ENCODE peak calls at places on chromosomes 5 and 9, in six cellular contexts. One of them, this sample, is unnamed.

GRCh38 chr5:134555889-134556311 is 30.4 kb downstream of the JADE2 start:
- DNase-seq in neural progenitor cell: peak; percentile 68
- DNase-seq in HepG2: peak; percentile 9
- DNase-seq in left ventricle myocardium inferior: peak; percentile 42
- DNase-seq in tibial nerve: no peak
- DNase-seq in heart left ventricle: peak; percentile 52
- DNase-seq in this sample: no peak

GRCh38 chr5:1253456-1254105 is 28.4 kb downstream of the SLC6A18 start:
- DNase-seq in neural progenitor cell: no peak
- DNase-seq in HepG2: no peak
- DNase-seq in left ventricle myocardium inferior: no peak
- DNase-seq in tibial nerve: no peak
- DNase-seq in heart left ventricle: no peak
- DNase-seq in this sample: no peak

GRCh38 chr5:14447958-14448881 is 133.4 kb upstream of the OTULINL start:
- DNase-seq in neural progenitor cell: no peak
- DNase-seq in HepG2: no peak
- DNase-seq in left ventricle myocardium inferior: peak; percentile 29
- DNase-seq in tibial nerve: no peak
- DNase-seq in heart left ventricle: peak; percentile 54
- DNase-seq in this sample: no peak

GRCh38 chr9:128004011-128004604 is 23.3 kb upstream of the EEIG1 start:
- DNase-seq in neural progenitor cell: no peak
- DNase-seq in HepG2: no peak
- DNase-seq in left ventricle myocardium inferior: no peak
- DNase-seq in tibial nerve: no peak
- DNase-seq in heart left ventricle: no peak
- DNase-seq in this sample: no peak

GRCh38 chr5:40507095-40507494 is 172.6 kb upstream of the PTGER4 start:
- DNase-seq in neural progenitor cell: no peak
- DNase-seq in HepG2: no peak
- DNase-seq in left ventricle myocardium inferior: no peak
- DNase-seq in tibial nerve: no peak
- DNase-seq in heart left ventricle: no peak
- DNase-seq in this sample: no peak

GRCh38 chr5:80139573-80139972 is 104.4 kb downstream of the THBS4 start:
- DNase-seq in neural progenitor cell: no peak
- DNase-seq in HepG2: no peak
- DNase-seq in left ventricle myocardium inferior: no peak
- DNase-seq in tibial nerve: no peak
- DNase-seq in heart left ventricle: no peak
- DNase-seq in this sample: no peak

GRCh38 chr9:3477236-3477834 is 48.5 kb downstream of the RFX3 start:
- DNase-seq in neural progenitor cell: no peak
- DNase-seq in HepG2: no peak
- DNase-seq in left ventricle myocardium inferior: no peak
- DNase-seq in tibial nerve: no peak
- DNase-seq in heart left ventricle: no peak
- DNase-seq in this sample: no peak

GRCh38 chr9:84791608-84792007 is 122.1 kb downstream of the NTRK2 start:
- DNase-seq in neural progenitor cell: no peak
- DNase-seq in HepG2: no peak
- DNase-seq in left ventricle myocardium inferior: no peak
- DNase-seq in tibial nerve: no peak
- DNase-seq in heart left ventricle: no peak
- DNase-seq in this sample: no peak

GRCh38 chr5:134527156-134527960 is 1.9 kb downstream of the JADE2 start:
- DNase-seq in neural progenitor cell: peak; percentile 96
- DNase-seq in HepG2: peak; percentile 66
- DNase-seq in left ventricle myocardium inferior: peak; percentile 88
- DNase-seq in tibial nerve: peak; percentile 74
- DNase-seq in heart left ventricle: peak; percentile 90
- DNase-seq in this sample: peak; percentile 78

GRCh38 chr5:115625579-115626443 is at the start of gene TMED7:
- DNase-seq in neural progenitor cell: peak; percentile 96
- DNase-seq in HepG2: peak; percentile 95
- DNase-seq in left ventricle myocardium inferior: peak; percentile 100
- DNase-seq in tibial nerve: peak; percentile 100
- DNase-seq in heart left ventricle: peak; percentile 100
- DNase-seq in this sample: peak; percentile 99

GRCh38 chr5:759781-760362 is 24.7 kb downstream of the ZDHHC11B start:
- DNase-seq in neural progenitor cell: no peak
- DNase-seq in HepG2: no peak
- DNase-seq in left ventricle myocardium inferior: peak; percentile 15
- DNase-seq in tibial nerve: no peak
- DNase-seq in heart left ventricle: peak; percentile 45
- DNase-seq in this sample: peak; percentile 6

GRCh38 chr5:144333336-144333920 is 162.8 kb downstream of the KCTD16 start:
- DNase-seq in neural progenitor cell: no peak
- DNase-seq in HepG2: no peak
- DNase-seq in left ventricle myocardium inferior: no peak
- DNase-seq in tibial nerve: no peak
- DNase-seq in heart left ventricle: no peak
- DNase-seq in this sample: no peak

GRCh38 chr5:169343761-169344160 is 42.8 kb upstream of the SLIT3 start:
- DNase-seq in neural progenitor cell: no peak
- DNase-seq in HepG2: no peak
- DNase-seq in left ventricle myocardium inferior: no peak
- DNase-seq in tibial nerve: no peak
- DNase-seq in heart left ventricle: no peak
- DNase-seq in this sample: no peak

GRCh38 chr5:173238312-173239232 is 3.6 kb upstream of the NKX2-5 start:
- DNase-seq in neural progenitor cell: peak; percentile 74
- DNase-seq in HepG2: no peak
- DNase-seq in left ventricle myocardium inferior: no peak
- DNase-seq in tibial nerve: no peak
- DNase-seq in heart left ventricle: peak; percentile 29
- DNase-seq in this sample: no peak

DNA sequence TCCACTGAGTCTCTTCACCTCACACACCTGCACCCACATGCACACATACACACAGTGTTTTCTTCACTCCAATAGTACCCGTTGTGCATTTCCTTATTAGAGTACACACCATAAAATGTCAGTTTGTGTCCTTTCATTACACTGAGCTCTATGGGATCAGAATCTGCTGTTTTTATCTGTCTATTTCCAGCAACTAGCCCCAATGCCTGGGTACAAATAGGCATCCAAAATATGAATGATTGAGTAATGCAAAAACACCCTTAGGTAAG is 27.1 kb downstream of the PPP3R2 start:
- DNase-seq in neural progenitor cell: no peak
- DNase-seq in HepG2: no peak
- DNase-seq in left ventricle myocardium inferior: no peak
- DNase-seq in tibial nerve: no peak
- DNase-seq in heart left ventricle: no peak
- DNase-seq in this sample: no peak
- TF ChIP-seq CTCF in neural progenitor cell: no peak
- TF ChIP-seq CTCF in HepG2: no peak
- TF ChIP-seq CTCF in left ventricle myocardium inferior: no peak
- TF ChIP-seq CTCF in tibial nerve: no peak
- TF ChIP-seq CTCF in heart left ventricle: no peak
- TF ChIP-seq CTCF in this sample: peak; percentile 1

DNA sequence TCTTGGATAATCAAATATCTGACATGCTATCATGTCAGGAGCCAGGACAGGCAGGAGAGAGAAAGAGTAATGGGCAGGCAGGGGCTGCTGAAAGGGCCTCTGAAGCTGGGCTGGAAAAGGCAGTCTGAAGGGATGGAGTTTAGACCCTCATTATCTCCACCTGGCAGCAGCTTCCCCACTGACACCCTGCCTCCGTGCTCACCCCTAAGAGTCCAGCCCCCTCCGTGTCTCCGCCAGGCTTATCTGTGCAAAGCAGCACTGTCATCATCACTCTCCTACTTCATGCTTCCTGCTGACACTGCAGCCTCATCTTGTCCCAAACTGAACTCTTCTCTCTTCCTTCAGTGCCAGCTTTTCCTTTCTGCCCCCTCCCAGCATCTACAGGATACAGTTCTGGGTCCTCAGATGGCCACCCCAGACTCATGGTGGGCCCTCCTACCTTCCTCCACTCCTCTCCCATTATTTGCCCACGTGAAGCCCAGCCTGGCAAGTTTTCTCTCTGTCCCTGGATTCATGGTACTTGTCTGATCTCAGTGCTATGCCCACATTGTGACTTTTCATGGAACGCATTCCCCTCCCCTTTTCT is 70.9 kb upstream of the KLF9 start:
- DNase-seq in neural progenitor cell: no peak
- DNase-seq in HepG2: no peak
- DNase-seq in left ventricle myocardium inferior: peak; percentile 64
- DNase-seq in tibial nerve: no peak
- DNase-seq in heart left ventricle: peak; percentile 64
- DNase-seq in this sample: peak; percentile 42
- H3K36me3 ChIP-seq in neural progenitor cell: no peaks in the 10 kb centered on the region
- H3K36me3 ChIP-seq in HepG2: no peaks in the 10 kb centered on the region
- H3K36me3 ChIP-seq in left ventricle myocardium inferior: no peaks in the 10 kb centered on the region
- H3K36me3 ChIP-seq in tibial nerve: no peaks in the 10 kb centered on the region
- H3K36me3 ChIP-seq in heart left ventricle: no peaks in the 10 kb centered on the region
- H3K36me3 ChIP-seq in this sample: no peaks in the 10 kb centered on the region

GRCh38 chr9:438066-438465 is 223.4 kb downstream of the DOCK8 start:
- DNase-seq in neural progenitor cell: no peak
- DNase-seq in HepG2: no peak
- DNase-seq in left ventricle myocardium inferior: no peak
- DNase-seq in tibial nerve: no peak
- DNase-seq in heart left ventricle: no peak
- DNase-seq in this sample: no peak
- H3K27ac ChIP-seq in neural progenitor cell: no peak overlapping the region
- H3K27ac ChIP-seq in HepG2: no peak overlapping the region
- H3K27ac ChIP-seq in left ventricle myocardium inferior: peak overlapping the region; percentile 71
- H3K27ac ChIP-seq in tibial nerve: peak overlapping the region; percentile 73
- H3K27ac ChIP-seq in heart left ventricle: no peak overlapping the region
- H3K27ac ChIP-seq in this sample: no peak overlapping the region

GRCh38 chr9:134922932-134923240 is 5.2 kb upstream of the FCN1 start:
- DNase-seq in neural progenitor cell: no peak
- DNase-seq in HepG2: no peak
- DNase-seq in left ventricle myocardium inferior: no peak
- DNase-seq in tibial nerve: no peak
- DNase-seq in heart left ventricle: no peak
- DNase-seq in this sample: no peak

GRCh38 chr9:134925011-134925511 is 7.3 kb upstream of the FCN1 start:
- DNase-seq in neural progenitor cell: no peak
- DNase-seq in HepG2: no peak
- DNase-seq in left ventricle myocardium inferior: no peak
- DNase-seq in tibial nerve: no peak
- DNase-seq in heart left ventricle: no peak
- DNase-seq in this sample: no peak

GRCh38 chr9:134919316-134919715 is 1.6 kb upstream of the FCN1 start:
- DNase-seq in neural progenitor cell: no peak
- DNase-seq in HepG2: no peak
- DNase-seq in left ventricle myocardium inferior: no peak
- DNase-seq in tibial nerve: no peak
- DNase-seq in heart left ventricle: no peak
- DNase-seq in this sample: no peak

GRCh38 chr9:134922066-134922931 is 4.6 kb upstream of the FCN1 start:
- DNase-seq in neural progenitor cell: no peak
- DNase-seq in HepG2: no peak
- DNase-seq in left ventricle myocardium inferior: peak; percentile 51
- DNase-seq in tibial nerve: no peak
- DNase-seq in heart left ventricle: peak; percentile 64
- DNase-seq in this sample: peak; percentile 49

GRCh38 chr9:134923466-134923865 is 5.8 kb upstream of the FCN1 start:
- DNase-seq in neural progenitor cell: no peak
- DNase-seq in HepG2: no peak
- DNase-seq in left ventricle myocardium inferior: no peak
- DNase-seq in tibial nerve: peak; percentile 1
- DNase-seq in heart left ventricle: no peak
- DNase-seq in this sample: no peak
- TF ChIP-seq CTCF in neural progenitor cell: no peak
- TF ChIP-seq CTCF in HepG2: no peak
- TF ChIP-seq CTCF in left ventricle myocardium inferior: no peak
- TF ChIP-seq CTCF in tibial nerve: no peak
- TF ChIP-seq CTCF in heart left ventricle: no peak
- TF ChIP-seq CTCF in this sample: no peak

GRCh38 chr9:95936579-95937075 is 61.1 kb downstream of the ERCC6L2 start:
- DNase-seq in neural progenitor cell: no peak
- DNase-seq in HepG2: no peak
- DNase-seq in left ventricle myocardium inferior: no peak
- DNase-seq in tibial nerve: no peak
- DNase-seq in heart left ventricle: no peak
- DNase-seq in this sample: no peak

GRCh38 chr9:95935861-95936578 is 60.5 kb downstream of the ERCC6L2 start:
- DNase-seq in neural progenitor cell: no peak
- DNase-seq in HepG2: no peak
- DNase-seq in left ventricle myocardium inferior: no peak
- DNase-seq in tibial nerve: no peak
- DNase-seq in heart left ventricle: no peak
- DNase-seq in this sample: peak; percentile 12

GRCh38 chr9:95939472-95939871 is 64.0 kb downstream of the ERCC6L2 start:
- DNase-seq in neural progenitor cell: no peak
- DNase-seq in HepG2: no peak
- DNase-seq in left ventricle myocardium inferior: no peak
- DNase-seq in tibial nerve: no peak
- DNase-seq in heart left ventricle: no peak
- DNase-seq in this sample: no peak

GRCh38 chr9:95938724-95939123 is 63.2 kb downstream of the ERCC6L2 start:
- DNase-seq in neural progenitor cell: no peak
- DNase-seq in HepG2: no peak
- DNase-seq in left ventricle myocardium inferior: no peak
- DNase-seq in tibial nerve: no peak
- DNase-seq in heart left ventricle: no peak
- DNase-seq in this sample: no peak

DNA sequence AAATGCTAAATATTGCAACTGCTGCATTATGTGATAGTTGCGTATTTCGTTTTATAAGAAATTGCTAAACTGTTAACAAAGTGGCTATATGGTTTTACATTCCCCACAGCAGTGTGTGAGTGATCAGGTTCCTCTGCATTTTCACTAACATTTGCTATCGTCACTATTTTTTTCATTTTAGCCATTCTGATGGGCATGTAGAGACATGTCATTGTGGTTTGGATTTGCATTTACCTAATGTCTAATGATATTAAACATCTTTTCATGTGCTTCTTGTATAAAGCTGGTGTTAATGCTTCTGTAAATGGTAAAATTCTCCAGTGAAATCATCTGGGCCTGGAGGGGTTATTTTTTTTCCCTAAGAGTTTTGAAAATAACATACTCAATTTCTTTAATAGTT is 61.6 kb downstream of the ERCC6L2 start:
- DNase-seq in neural progenitor cell: no peak
- DNase-seq in HepG2: no peak
- DNase-seq in left ventricle myocardium inferior: no peak
- DNase-seq in tibial nerve: no peak
- DNase-seq in heart left ventricle: no peak
- DNase-seq in this sample: no peak
- H3K36me3 ChIP-seq in neural progenitor cell: peaks cover 29% of the 10 kb centered on the region
- H3K36me3 ChIP-seq in HepG2: peaks cover 6% of the 10 kb centered on the region
- H3K36me3 ChIP-seq in left ventricle myocardium inferior: peaks cover 86% of the 10 kb centered on the region
- H3K36me3 ChIP-seq in tibial nerve: peaks cover 98% of the 10 kb centered on the region
- H3K36me3 ChIP-seq in heart left ventricle: peaks cover 20% of the 10 kb centered on the region
- H3K36me3 ChIP-seq in this sample: peaks cover 24% of the 10 kb centered on the region

GRCh38 chr9:109329274-109330258 is 8.7 kb upstream of the EPB41L4B start:
- DNase-seq in neural progenitor cell: no peak
- DNase-seq in HepG2: peak; percentile 27
- DNase-seq in left ventricle myocardium inferior: peak; percentile 40
- DNase-seq in tibial nerve: peak; percentile 38
- DNase-seq in heart left ventricle: peak; percentile 74
- DNase-seq in this sample: no peak
- H3K27ac ChIP-seq in neural progenitor cell: no peak overlapping the region
- H3K27ac ChIP-seq in HepG2: no peak overlapping the region
- H3K27ac ChIP-seq in left ventricle myocardium inferior: peak overlapping the region; percentile 57
- H3K27ac ChIP-seq in tibial nerve: peak overlapping the region; percentile 49
- H3K27ac ChIP-seq in heart left ventricle: no peak overlapping the region
- H3K27ac ChIP-seq in this sample: no peak overlapping the region